ENCODE peak calls at places on chromosomes 1 and 21, in nine cellular contexts. V is activated CD4-positive, alpha-beta memory T cell treated with anti-CD3 and anti-CD28 coated beads, Interleukin-2, amount 10 ng/mL, durations not matched to agents 7 days and 5 days; L is GM13977; F is LoVo; Q is central memory CD4-positive, alpha-beta T cell; H is mesendoderm; Z is MCF 10A; B is neural crest cell; E is prostate gland. G is an unnamed sample.

GRCh38 chr1:214370585-214370984 is 89.6 kb downstream of the SMYD2 start:
- DNase-seq in L (no peak), E (no peak), Z (no peak), H (no peak), B (no peak), F (no peak), Q (no peak), V (no peak), G (no peak)

GRCh38 chr1:69711159-69711930 is 143.6 kb downstream of the LRRC7 start:
- DNase-seq in Z (no peak), L (no peak), F (no peak), Q (no peak), V (no peak), E (no peak), H (no peak), B (no peak), G (no peak)

GRCh38 chr21:39961251-39961650 is 94.0 kb downstream of the PCP4 start:
- DNase-seq in H (no peak), E (no peak), Q (no peak), V (no peak), F (peak; percentile 32), L (no peak), B (no peak), Z (no peak), G (no peak)

GRCh38 chr1:167208624-167208976 is 12.1 kb upstream of the POU2F1 start:
- DNase-seq in E (no peak), Z (no peak), F (no peak), B (no peak), L (no peak), Q (no peak), H (no peak), V (no peak), G (no peak)

GRCh38 chr1:167105150-167105840 is 11.4 kb downstream of the STYXL2 start:
- DNase-seq in Q (no peak), V (no peak), H (no peak), L (no peak), B (no peak), Z (no peak), F (no peak), E (no peak), G (no peak)

GRCh38 chr1:110746644-110747259 is 72.0 kb upstream of the KCNA3 start:
- DNase-seq in B (peak; percentile 67), H (peak; percentile 77), Q (peak; percentile 46), Z (peak; percentile 66), L (peak; percentile 45), V (peak; percentile 68), E (no peak), F (peak; percentile 68), G (peak; percentile 44)

GRCh38 chr1:186655877-186656276 is 24.3 kb downstream of the PTGS2 start:
- DNase-seq in E (no peak), B (no peak), H (no peak), F (no peak), Q (no peak), V (no peak), Z (no peak), L (no peak), G (no peak)

GRCh38 chr21:42474982-42475381 is 21.0 kb downstream of the RSPH1 start:
- DNase-seq in E (no peak), Q (no peak), B (no peak), F (no peak), V (peak; percentile 6), L (no peak), H (no peak), Z (no peak), G (no peak)

GRCh38 chr1:204983121-204983520 is 59.9 kb upstream of the CNTN2 start:
- DNase-seq in L (no peak), Q (no peak), F (no peak), B (no peak), V (no peak), H (no peak), E (no peak), Z (no peak), G (no peak)

GRCh38 chr1:88741413-88741812 is 57.3 kb downstream of the PKN2 start:
- DNase-seq in E (no peak), L (no peak), Z (peak; percentile 11), V (no peak), H (no peak), B (no peak), Q (no peak), F (no peak), G (no peak)

G was measured in T-cell.